ENCODE peak calls at places on chromosomes 16 and 17, in seven cellular contexts. One of them, this sample, is unnamed.

GRCh38 chr17:35799942-35800341 is 4.5 kb upstream of the MMP28 start:
- DNase-seq in esophagus squamous epithelium: no peak
- DNase-seq in mesendoderm: no peak
- DNase-seq in effector memory CD4-positive, alpha-beta T cell: no peak
- DNase-seq in small intestine: peak; percentile 42
- DNase-seq in CD4-positive, alpha-beta T cell: no peak
- DNase-seq in stomach: peak; percentile 89
- DNase-seq in this sample: no peak

GRCh38 chr17:28141783-28142182 is 99.3 kb downstream of the NLK start:
- DNase-seq in small intestine: no peak
- DNase-seq in CD4-positive, alpha-beta T cell: no peak
- DNase-seq in mesendoderm: no peak
- DNase-seq in stomach: no peak
- DNase-seq in esophagus squamous epithelium: no peak
- DNase-seq in effector memory CD4-positive, alpha-beta T cell: no peak
- DNase-seq in this sample: no peak

GRCh38 chr16:80656731-80657150 is 115.9 kb downstream of the DYNLRB2 start:
- DNase-seq in effector memory CD4-positive, alpha-beta T cell: no peak
- DNase-seq in esophagus squamous epithelium: no peak
- DNase-seq in mesendoderm: no peak
- DNase-seq in stomach: no peak
- DNase-seq in small intestine: peak; percentile 8
- DNase-seq in CD4-positive, alpha-beta T cell: peak; percentile 15
- DNase-seq in this sample: no peak

GRCh38 chr16:46785076-46785845 is 37.1 kb upstream of the MYLK3 start:
- DNase-seq in effector memory CD4-positive, alpha-beta T cell: no peak
- DNase-seq in esophagus squamous epithelium: no peak
- DNase-seq in small intestine: no peak
- DNase-seq in mesendoderm: peak; percentile 71
- DNase-seq in CD4-positive, alpha-beta T cell: no peak
- DNase-seq in stomach: no peak
- DNase-seq in this sample: no peak

GRCh38 chr17:79997004-79997673 is 38.5 kb downstream of the TBC1D16 start:
- DNase-seq in effector memory CD4-positive, alpha-beta T cell: peak; percentile 64
- DNase-seq in esophagus squamous epithelium: peak; percentile 18
- DNase-seq in mesendoderm: no peak
- DNase-seq in CD4-positive, alpha-beta T cell: peak; percentile 88
- DNase-seq in small intestine: peak; percentile 73
- DNase-seq in stomach: no peak
- DNase-seq in this sample: no peak

GRCh38 chr17:39231587-39232551 is 6.1 kb upstream of the STAC2 start:
- DNase-seq in CD4-positive, alpha-beta T cell: peak; percentile 52
- DNase-seq in mesendoderm: peak; percentile 70
- DNase-seq in esophagus squamous epithelium: no peak
- DNase-seq in effector memory CD4-positive, alpha-beta T cell: peak; percentile 31
- DNase-seq in small intestine: no peak
- DNase-seq in stomach: peak; percentile 49
- DNase-seq in this sample: no peak

GRCh38 chr16:26666486-26666885 is 400.2 kb upstream of the C16orf82 start:
- DNase-seq in stomach: no peak
- DNase-seq in small intestine: no peak
- DNase-seq in esophagus squamous epithelium: no peak
- DNase-seq in CD4-positive, alpha-beta T cell: no peak
- DNase-seq in effector memory CD4-positive, alpha-beta T cell: no peak
- DNase-seq in mesendoderm: no peak
- DNase-seq in this sample: no peak

GRCh38 chr17:78472035-78472905 is 93.8 kb downstream of the PGS1 start:
- DNase-seq in esophagus squamous epithelium: no peak
- DNase-seq in effector memory CD4-positive, alpha-beta T cell: no peak
- DNase-seq in stomach: no peak
- DNase-seq in mesendoderm: no peak
- DNase-seq in CD4-positive, alpha-beta T cell: no peak
- DNase-seq in small intestine: no peak
- DNase-seq in this sample: no peak

GRCh38 chr16:86088816-86089215 is 189.9 kb downstream of the IRF8 start:
- DNase-seq in mesendoderm: no peak
- DNase-seq in effector memory CD4-positive, alpha-beta T cell: no peak
- DNase-seq in CD4-positive, alpha-beta T cell: no peak
- DNase-seq in esophagus squamous epithelium: no peak
- DNase-seq in small intestine: no peak
- DNase-seq in stomach: no peak
- DNase-seq in this sample: no peak

GRCh38 chr17:55238197-55238930 is 26.4 kb upstream of the HLF start:
- DNase-seq in stomach: peak; percentile 92
- DNase-seq in mesendoderm: peak; percentile 95
- DNase-seq in effector memory CD4-positive, alpha-beta T cell: peak; percentile 94
- DNase-seq in CD4-positive, alpha-beta T cell: peak; percentile 78
- DNase-seq in esophagus squamous epithelium: peak; percentile 37
- DNase-seq in small intestine: peak; percentile 95
- DNase-seq in this sample: peak; percentile 84

GRCh38 chr17:29151567-29151966 is 28.6 kb downstream of the MYO18A start:
- DNase-seq in small intestine: no peak
- DNase-seq in mesendoderm: peak; percentile 94
- DNase-seq in CD4-positive, alpha-beta T cell: no peak
- DNase-seq in effector memory CD4-positive, alpha-beta T cell: no peak
- DNase-seq in stomach: no peak
- DNase-seq in esophagus squamous epithelium: no peak
- DNase-seq in this sample: no peak

GRCh38 chr16:67179421-67180080 is 4.2 kb downstream of the MATCAP1 start:
- DNase-seq in esophagus squamous epithelium: no peak
- DNase-seq in effector memory CD4-positive, alpha-beta T cell: no peak
- DNase-seq in CD4-positive, alpha-beta T cell: no peak
- DNase-seq in small intestine: no peak
- DNase-seq in mesendoderm: peak; percentile 29
- DNase-seq in stomach: no peak
- DNase-seq in this sample: no peak

GRCh38 chr16:88376053-88376834 is 6.5 kb upstream of the ZNF469 start:
- DNase-seq in esophagus squamous epithelium: no peak
- DNase-seq in effector memory CD4-positive, alpha-beta T cell: no peak
- DNase-seq in CD4-positive, alpha-beta T cell: no peak
- DNase-seq in small intestine: no peak
- DNase-seq in stomach: no peak
- DNase-seq in mesendoderm: no peak
- DNase-seq in this sample: peak; percentile 46

GRCh38 chr17:48308591-48308990 is 121.4 kb downstream of the SKAP1 start:
- DNase-seq in esophagus squamous epithelium: no peak
- DNase-seq in mesendoderm: no peak
- DNase-seq in effector memory CD4-positive, alpha-beta T cell: no peak
- DNase-seq in small intestine: peak; percentile 72
- DNase-seq in CD4-positive, alpha-beta T cell: no peak
- DNase-seq in stomach: no peak
- DNase-seq in this sample: no peak

GRCh38 chr17:28685366-28685765 is 23.4 kb downstream of the SUPT6H start:
- DNase-seq in small intestine: no peak
- DNase-seq in esophagus squamous epithelium: no peak
- DNase-seq in stomach: no peak
- DNase-seq in CD4-positive, alpha-beta T cell: no peak
- DNase-seq in mesendoderm: no peak
- DNase-seq in effector memory CD4-positive, alpha-beta T cell: no peak
- DNase-seq in this sample: no peak

GRCh38 chr16:27298132-27298531 is 15.6 kb upstream of the IL4R start:
- DNase-seq in mesendoderm: no peak
- DNase-seq in effector memory CD4-positive, alpha-beta T cell: no peak
- DNase-seq in stomach: no peak
- DNase-seq in esophagus squamous epithelium: no peak
- DNase-seq in CD4-positive, alpha-beta T cell: no peak
- DNase-seq in small intestine: no peak
- DNase-seq in this sample: no peak

GRCh38 chr17:67105213-67105612 is 60.9 kb downstream of the CACNG1 start:
- DNase-seq in mesendoderm: no peak
- DNase-seq in small intestine: no peak
- DNase-seq in CD4-positive, alpha-beta T cell: no peak
- DNase-seq in effector memory CD4-positive, alpha-beta T cell: no peak
- DNase-seq in stomach: no peak
- DNase-seq in esophagus squamous epithelium: no peak
- DNase-seq in this sample: no peak

GRCh38 chr17:62085511-62086408 is 20.7 kb upstream of the MED13 start:
- DNase-seq in stomach: no peak
- DNase-seq in small intestine: peak; percentile 80
- DNase-seq in CD4-positive, alpha-beta T cell: no peak
- DNase-seq in esophagus squamous epithelium: no peak
- DNase-seq in mesendoderm: no peak
- DNase-seq in effector memory CD4-positive, alpha-beta T cell: no peak
- DNase-seq in this sample: no peak

GRCh38 chr17:57097832-57098421 is 12.9 kb downstream of the AKAP1 start:
- DNase-seq in stomach: no peak
- DNase-seq in small intestine: no peak
- DNase-seq in effector memory CD4-positive, alpha-beta T cell: no peak
- DNase-seq in mesendoderm: no peak
- DNase-seq in CD4-positive, alpha-beta T cell: no peak
- DNase-seq in esophagus squamous epithelium: no peak
- DNase-seq in this sample: no peak

GRCh38 chr17:40311575-40311974 is 2.6 kb downstream of the RARA start:
- DNase-seq in esophagus squamous epithelium: no peak
- DNase-seq in CD4-positive, alpha-beta T cell: no peak
- DNase-seq in small intestine: no peak
- DNase-seq in mesendoderm: no peak
- DNase-seq in stomach: peak; percentile 61
- DNase-seq in effector memory CD4-positive, alpha-beta T cell: no peak
- DNase-seq in this sample: peak; percentile 62

GRCh38 chr17:76458580-76459490 is 5.9 kb upstream of the UBE2O start:
- DNase-seq in small intestine: peak; percentile 64
- DNase-seq in mesendoderm: peak; percentile 86
- DNase-seq in esophagus squamous epithelium: no peak
- DNase-seq in stomach: peak; percentile 70
- DNase-seq in effector memory CD4-positive, alpha-beta T cell: no peak
- DNase-seq in CD4-positive, alpha-beta T cell: no peak
- DNase-seq in this sample: no peak

GRCh38 chr17:14942511-14943185 is 322.5 kb downstream of the PMP22 start:
- DNase-seq in esophagus squamous epithelium: no peak
- DNase-seq in stomach: no peak
- DNase-seq in mesendoderm: no peak
- DNase-seq in effector memory CD4-positive, alpha-beta T cell: no peak
- DNase-seq in small intestine: no peak
- DNase-seq in CD4-positive, alpha-beta T cell: no peak
- DNase-seq in this sample: no peak

GRCh38 chr16:67462279-67462655 is 18.7 kb downstream of the ATP6V0D1 start:
- DNase-seq in esophagus squamous epithelium: no peak
- DNase-seq in small intestine: no peak
- DNase-seq in stomach: no peak
- DNase-seq in mesendoderm: no peak
- DNase-seq in CD4-positive, alpha-beta T cell: no peak
- DNase-seq in effector memory CD4-positive, alpha-beta T cell: no peak
- DNase-seq in this sample: no peak

GRCh38 chr17:46942441-46943217 is 19.7 kb downstream of the GOSR2 start:
- DNase-seq in mesendoderm: peak; percentile 81
- DNase-seq in effector memory CD4-positive, alpha-beta T cell: no peak
- DNase-seq in small intestine: peak; percentile 63
- DNase-seq in esophagus squamous epithelium: no peak
- DNase-seq in CD4-positive, alpha-beta T cell: peak; percentile 27
- DNase-seq in stomach: peak; percentile 74
- DNase-seq in this sample: peak; percentile 72

GRCh38 chr16:73605309-73605708 is 557.4 kb upstream of the ZFHX3 start:
- DNase-seq in esophagus squamous epithelium: no peak
- DNase-seq in CD4-positive, alpha-beta T cell: no peak
- DNase-seq in effector memory CD4-positive, alpha-beta T cell: no peak
- DNase-seq in small intestine: no peak
- DNase-seq in stomach: no peak
- DNase-seq in mesendoderm: peak; percentile 89
- DNase-seq in this sample: no peak
- H3K27ac ChIP-seq in esophagus squamous epithelium: no peak overlapping the region
- H3K27ac ChIP-seq in CD4-positive, alpha-beta T cell: no peak overlapping the region
- H3K27ac ChIP-seq in effector memory CD4-positive, alpha-beta T cell: no peak overlapping the region
- H3K27ac ChIP-seq in small intestine: no peak overlapping the region
- H3K27ac ChIP-seq in stomach: no peak overlapping the region
- H3K27ac ChIP-seq in mesendoderm: peak overlapping the region; percentile 57
- H3K27ac ChIP-seq in this sample: no peak overlapping the region

GRCh38 chr17:2025622-2026309 is 632 bp upstream of the RTN4RL1 start:
- DNase-seq in small intestine: peak; percentile 73
- DNase-seq in esophagus squamous epithelium: no peak
- DNase-seq in CD4-positive, alpha-beta T cell: no peak
- DNase-seq in effector memory CD4-positive, alpha-beta T cell: no peak
- DNase-seq in mesendoderm: peak; percentile 70
- DNase-seq in stomach: peak; percentile 81
- DNase-seq in this sample: no peak
- H3K27ac ChIP-seq in small intestine: no peak overlapping the region
- H3K27ac ChIP-seq in esophagus squamous epithelium: no peak overlapping the region
- H3K27ac ChIP-seq in CD4-positive, alpha-beta T cell: no peak overlapping the region
- H3K27ac ChIP-seq in effector memory CD4-positive, alpha-beta T cell: no peak overlapping the region
- H3K27ac ChIP-seq in mesendoderm: no peak overlapping the region
- H3K27ac ChIP-seq in stomach: peak overlapping the region; percentile 18
- H3K27ac ChIP-seq in this sample: peak overlapping the region; percentile 16

DNA sequence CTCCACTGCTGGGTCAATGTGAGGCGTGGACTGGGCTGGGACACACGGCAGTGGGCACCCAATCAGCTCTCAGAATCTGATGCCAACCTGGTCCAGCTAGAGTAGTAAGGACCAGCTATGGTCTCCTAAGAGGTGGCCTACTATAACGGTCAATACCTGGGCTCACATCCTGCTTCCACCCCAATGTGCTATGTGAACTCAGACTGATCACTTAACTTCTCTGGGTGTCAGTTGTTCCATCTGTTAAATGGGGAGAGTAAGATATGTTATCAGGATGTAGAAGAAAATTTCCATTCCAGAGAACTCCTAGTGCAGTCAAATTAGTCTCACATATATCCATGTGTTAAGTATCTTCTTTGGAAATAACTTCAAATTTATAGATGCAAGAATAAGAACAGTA is 14.2 kb downstream of the FAM117A start:
- DNase-seq in small intestine: no peak
- DNase-seq in mesendoderm: no peak
- DNase-seq in CD4-positive, alpha-beta T cell: no peak
- DNase-seq in esophagus squamous epithelium: no peak
- DNase-seq in effector memory CD4-positive, alpha-beta T cell: no peak
- DNase-seq in stomach: no peak
- DNase-seq in this sample: no peak
- H3K27ac ChIP-seq in small intestine: peak overlapping the region; percentile 5
- H3K27ac ChIP-seq in mesendoderm: no peak overlapping the region
- H3K27ac ChIP-seq in CD4-positive, alpha-beta T cell: peak overlapping the region; percentile 94
- H3K27ac ChIP-seq in esophagus squamous epithelium: no peak overlapping the region
- H3K27ac ChIP-seq in effector memory CD4-positive, alpha-beta T cell: peak overlapping the region; percentile 86
- H3K27ac ChIP-seq in stomach: no peak overlapping the region
- H3K27ac ChIP-seq in this sample: no peak overlapping the region

DNA sequence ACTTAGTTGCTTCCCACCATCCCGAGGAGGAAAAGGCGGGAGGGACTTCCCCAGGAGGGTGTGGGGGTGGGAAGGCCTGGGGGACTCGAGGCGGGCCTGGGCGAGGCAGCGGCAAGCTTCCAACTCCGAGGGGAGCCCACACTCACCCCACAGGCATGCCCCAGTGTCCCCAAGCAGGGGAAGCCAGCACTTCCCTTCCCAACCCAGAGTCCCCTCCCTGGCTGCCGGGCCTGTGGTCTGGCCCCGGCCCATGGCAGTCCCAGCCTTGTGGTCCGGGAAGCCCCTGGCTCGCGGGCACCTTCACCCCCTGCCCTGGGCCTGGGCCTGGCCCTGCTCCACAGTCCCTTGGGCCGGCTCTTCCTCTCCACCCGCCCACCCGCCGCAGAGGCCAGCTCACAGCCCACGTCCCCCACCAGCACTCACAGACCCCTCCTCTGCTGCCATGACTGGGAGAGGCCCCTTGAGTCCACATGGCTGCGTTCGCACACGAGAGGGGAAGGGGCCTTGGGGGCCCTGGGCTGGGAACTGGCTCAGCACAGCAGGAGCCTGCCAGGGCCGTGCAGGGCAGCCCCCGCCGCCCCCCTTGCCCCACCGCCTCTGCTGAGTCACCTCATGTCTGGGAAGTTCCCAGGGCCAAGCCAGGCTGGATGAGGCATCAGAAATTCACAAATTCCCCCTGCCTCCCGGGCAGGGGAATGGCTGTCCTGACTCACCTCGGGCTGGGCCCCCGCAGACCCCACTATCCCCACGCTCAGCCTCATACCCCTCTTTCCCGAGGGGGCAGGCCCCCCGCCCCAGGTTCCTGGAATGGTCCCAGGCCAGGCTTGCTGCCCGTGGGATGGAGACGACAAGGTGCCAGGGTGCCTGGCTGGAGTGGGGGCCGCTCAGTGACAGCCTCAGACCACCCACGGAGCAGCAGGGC is 27.8 kb downstream of the BAHCC1 start:
- DNase-seq in stomach: peak; percentile 74
- DNase-seq in effector memory CD4-positive, alpha-beta T cell: no peak
- DNase-seq in esophagus squamous epithelium: no peak
- DNase-seq in mesendoderm: peak; percentile 83
- DNase-seq in CD4-positive, alpha-beta T cell: no peak
- DNase-seq in small intestine: no peak
- DNase-seq in this sample: no peak
- H3K27ac ChIP-seq in stomach: peak overlapping the region; percentile 92
- H3K27ac ChIP-seq in effector memory CD4-positive, alpha-beta T cell: no peak overlapping the region
- H3K27ac ChIP-seq in esophagus squamous epithelium: peak overlapping the region; percentile 96
- H3K27ac ChIP-seq in mesendoderm: peak overlapping the region; percentile 53
- H3K27ac ChIP-seq in CD4-positive, alpha-beta T cell: no peak overlapping the region
- H3K27ac ChIP-seq in small intestine: peak overlapping the region; percentile 77
- H3K27ac ChIP-seq in this sample: no peak overlapping the region